ENCODE peak calls at places on chromosomes 13 and 19, in six cellular contexts. K is tibial nerve, F is heart left ventricle, X is sigmoid colon, O is erythroblast, A is GM12891. N is an unnamed sample.

GRCh38 chr13:31627097-31627496 is 112.2 kb upstream of the RXFP2 start:
- DNase-seq in A (no peak), O (no peak), X (no peak), F (no peak), K (no peak), N (no peak)

GRCh38 chr13:102699419-102699961 is 4.6 kb upstream of the METTL21C start:
- DNase-seq in K (no peak), O (no peak), F (no peak), X (no peak), A (no peak), N (no peak)

GRCh38 chr19:54178581-54179261 is 5.8 kb upstream of the TMC4 start:
- DNase-seq in A (no peak), K (no peak), F (no peak), X (no peak), O (peak; percentile 66), N (no peak)

GRCh38 chr19:42528354-42529247 is at the start of gene CEACAM1:
- DNase-seq in F (no peak), X (no peak), A (peak; percentile 44), K (no peak), O (no peak), N (peak; percentile 40)

GRCh38 chr19:40445945-40446784 is 2.0 kb upstream of the SERTAD3 start:
- DNase-seq in X (no peak), F (no peak), O (peak; percentile 69), A (no peak), K (no peak), N (no peak)

GRCh38 chr13:111659842-111660241 is 339.4 kb downstream of the TEX29 start:
- DNase-seq in X (no peak), A (no peak), O (no peak), F (peak; percentile 46), K (no peak), N (no peak)

GRCh38 chr13:23512762-23513395 is 57.3 kb upstream of the TNFRSF19 start:
- DNase-seq in A (no peak), F (no peak), X (no peak), K (no peak), O (no peak), N (no peak)

GRCh38 chr19:288911-289310 is 2.3 kb downstream of the PLPP2 start:
- DNase-seq in A (peak; percentile 7), K (no peak), O (no peak), X (no peak), F (no peak), N (no peak)

GRCh38 chr13:46183018-46183940 is 1.3 kb upstream of the LCP1 start:
- DNase-seq in O (peak; percentile 83), F (no peak), K (no peak), A (no peak), X (no peak), N (no peak)

GRCh38 chr13:112637017-112637801 is 49.3 kb upstream of the TUBGCP3 start:
- DNase-seq in F (no peak), O (no peak), K (no peak), X (no peak), A (no peak), N (no peak)

GRCh38 chr13:59447846-59448620 is 715.7 kb downstream of the DIAPH3 start:
- DNase-seq in F (no peak), X (no peak), A (no peak), K (no peak), O (no peak), N (no peak)

GRCh38 chr13:23828866-23829265 is 60.3 kb downstream of the MIPEP start:
- DNase-seq in F (no peak), X (no peak), A (no peak), O (no peak), K (no peak), N (no peak)

GRCh38 chr13:92838786-92839185 is 387.8 kb upstream of the GPC6 start:
- DNase-seq in F (no peak), K (no peak), A (no peak), X (no peak), O (no peak), N (peak; percentile 35)

GRCh38 chr13:40271511-40271910 is 394.9 kb downstream of the FOXO1 start:
- DNase-seq in A (no peak), O (no peak), X (no peak), K (peak; percentile 24), F (peak; percentile 52), N (no peak)

GRCh38 chr13:36244990-36245389 is 30.6 kb upstream of the SOHLH2 start:
- DNase-seq in A (no peak), F (no peak), X (no peak), K (no peak), O (no peak), N (no peak)

GRCh38 chr13:27279506-27279905 is 8.9 kb downstream of the RASL11A start:
- DNase-seq in X (no peak), K (no peak), A (no peak), F (no peak), O (no peak), N (no peak)

GRCh38 chr19:40264314-40265054 is 20.7 kb downstream of the AKT2 start:
- DNase-seq in A (no peak), K (no peak), O (no peak), X (no peak), F (no peak), N (no peak)

GRCh38 chr19:16327911-16328823 is 3.5 kb downstream of the KLF2 start:
- DNase-seq in F (peak; percentile 85), O (peak; percentile 51), A (no peak), K (peak; percentile 78), X (peak; percentile 96), N (no peak)
- TF ChIP-seq POLR2A in F (no peak), O (no peak), A (no peak), K (no peak), X (no peak), N (no peak)

GRCh38 chr19:37007587-37008220 is 70.5 kb upstream of the ZNF420 start:
- DNase-seq in K (no peak), A (no peak), X (peak; percentile 70), O (peak; percentile 10), F (peak; percentile 88), N (no peak)
- TF ChIP-seq POLR2A in K (no peak), A (no peak), X (no peak), O (no peak), F (no peak), N (no peak)

DNA sequence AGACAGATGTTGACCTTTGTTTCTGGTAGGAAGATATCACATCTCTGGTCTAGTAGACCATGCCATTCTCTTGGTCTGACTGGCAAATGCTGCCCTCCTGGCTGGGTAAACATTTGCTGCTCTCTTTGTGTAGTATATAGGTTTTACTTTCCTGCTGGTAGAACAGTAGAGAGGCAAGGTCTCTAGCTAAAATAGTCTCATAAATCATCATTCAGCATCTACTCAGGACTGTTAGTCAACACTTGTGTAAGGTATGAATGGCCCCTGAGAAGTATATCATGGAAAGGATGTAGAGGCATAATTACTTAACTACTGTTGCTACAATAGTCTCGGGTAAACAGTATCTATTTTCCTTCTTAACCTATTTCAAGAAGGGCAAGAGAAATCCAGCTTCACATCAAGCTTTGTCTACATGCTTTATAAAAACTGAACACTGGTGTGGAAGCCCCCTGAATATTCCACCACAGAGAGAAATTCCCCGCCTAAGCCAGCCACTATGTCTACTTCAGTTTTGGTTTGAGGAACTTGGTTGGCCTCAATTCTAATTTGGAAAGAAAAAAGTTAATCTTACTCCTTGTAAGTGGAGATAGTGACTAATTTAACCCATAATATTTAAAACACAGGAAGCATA is 18.4 kb upstream of the MYCBP2 start:
- DNase-seq in A (no peak), X (no peak), O (no peak), K (no peak), F (no peak), N (no peak)
- TF ChIP-seq POLR2A in A (no peak), X (no peak), O (no peak), K (no peak), F (no peak), N (no peak)

GRCh38 chr19:10105241-10106099 is 692 bp upstream of the PPAN start:
- DNase-seq in F (no peak), X (no peak), A (no peak), K (no peak), O (no peak), N (no peak)

GRCh38 chr19:10107817-10108367 is 1.7 kb downstream of the PPAN start:
- DNase-seq in O (no peak), K (no peak), A (no peak), X (no peak), F (no peak), N (no peak)

GRCh38 chr19:10104665-10105221 is 1.4 kb upstream of the PPAN start:
- DNase-seq in K (no peak), O (peak; percentile 34), A (peak; percentile 53), F (no peak), X (no peak), N (no peak)

GRCh38 chr19:10107254-10107653 is 1.1 kb downstream of the PPAN start:
- DNase-seq in F (no peak), K (no peak), A (no peak), X (no peak), O (no peak), N (no peak)

DNA sequence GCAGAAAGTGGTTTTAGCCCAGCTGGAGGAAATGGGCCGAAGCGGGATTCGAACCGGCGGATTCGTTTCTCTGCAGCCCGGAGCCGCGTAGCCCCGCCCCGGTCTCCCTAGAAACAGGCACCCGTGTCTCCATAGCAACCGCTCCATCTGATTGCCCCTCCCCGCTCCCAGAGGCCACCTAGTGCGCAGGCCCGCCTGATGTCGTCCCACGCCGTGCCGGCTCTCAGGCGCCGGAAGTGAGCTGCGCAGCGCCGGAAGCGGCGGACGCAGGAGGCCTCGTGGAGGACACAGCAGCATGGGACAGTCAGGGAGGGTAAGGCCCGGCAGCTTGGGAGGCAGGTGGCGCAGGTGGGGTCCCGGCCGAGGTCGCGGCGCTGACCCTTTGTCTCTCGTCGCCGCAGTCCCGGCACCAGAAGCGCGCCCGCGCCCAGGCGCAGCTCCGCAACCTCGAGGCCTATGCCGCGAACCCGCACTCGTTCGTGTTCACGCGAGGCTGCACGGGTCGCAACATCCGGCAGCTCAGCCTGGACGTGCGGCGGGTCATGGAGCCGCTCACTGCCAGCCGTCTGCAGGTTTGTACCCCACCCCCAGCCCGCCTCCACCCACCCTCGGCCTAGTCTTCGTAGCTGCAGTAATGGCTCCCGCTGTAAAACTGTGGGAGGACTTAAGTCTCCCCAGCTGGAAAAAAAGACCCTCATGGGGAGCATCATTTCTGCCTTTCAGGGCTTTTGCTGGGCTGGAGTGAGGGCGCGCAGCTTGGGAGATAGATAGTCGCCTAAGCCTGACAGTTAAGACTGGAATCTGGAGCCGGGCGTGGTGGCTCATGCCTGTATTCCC is at the start of gene PPAN:
- DNase-seq in A (peak; percentile 97), K (peak; percentile 97), O (peak; percentile 99), X (peak; percentile 99), F (peak; percentile 99), N (peak; percentile 96)
- TF ChIP-seq POLR2A in A (peak; percentile 79), K (no peak), O (peak; percentile 76), X (no peak), F (no peak), N (peak; percentile 75)